ENCODE peak calls at places on chromosome 9, in nine cellular contexts. I is PC-9; H is fibroblast of lung; M is mammary epithelial cell; G is naive B cell; F is GM20000; L is ACHN; C is T-helper 17 cell; A is activated CD4-positive, alpha-beta T cell treated with anti-CD3 and anti-CD28 coated beads, Interleukin-2, amount 10 ng/mL, durations not matched to agents 7 days and 5 days. K is an unnamed sample.

GRCh38 chr9:95740217-95741004 is 135.1 kb upstream of the ERCC6L2 start:
- DNase-seq in I (no peak), H (no peak), M (no peak), G (no peak), F (no peak), L (no peak), C (no peak), A (no peak), K (no peak)

GRCh38 chr9:109856785-109857184 is 76.8 kb downstream of the PALM2AKAP2 start:
- DNase-seq in I (no peak), H (peak; percentile 41), M (no peak), G (no peak), F (no peak), L (no peak), C (no peak), A (no peak), K (no peak)

GRCh38 chr9:6239048-6239461 is 23.4 kb downstream of the IL33 start:
- DNase-seq in I (no peak), H (no peak), M (no peak), G (no peak), F (no peak), L (no peak), C (no peak), A (no peak), K (no peak)

GRCh38 chr9:134936021-134936761 is 18.5 kb upstream of the FCN1 start:
- DNase-seq in I (no peak), H (no peak), M (no peak), G (no peak), F (peak; percentile 72), L (no peak), C (no peak), A (no peak), K (no peak)

GRCh38 chr9:135075234-135076142 is 12.0 kb upstream of the OLFM1 start:
- DNase-seq in I (no peak), H (peak; percentile 15), M (peak; percentile 9), G (no peak), F (no peak), L (no peak), C (no peak), A (no peak), K (no peak)

GRCh38 chr9:114484854-114485443 is 20.3 kb downstream of the WHRN start:
- DNase-seq in I (peak; percentile 90), H (peak; percentile 81), M (peak; percentile 90), G (no peak), F (peak; percentile 65), L (peak; percentile 73), C (no peak), A (peak; percentile 30), K (peak; percentile 60)

GRCh38 chr9:37293664-37294524 is 128.6 kb upstream of the GRHPR start:
- DNase-seq in I (no peak), H (peak; percentile 17), M (no peak), G (peak; percentile 64), F (peak; percentile 24), L (no peak), C (no peak), A (no peak), K (peak; percentile 39)

GRCh38 chr9:96027271-96028131 is 152.0 kb downstream of the ERCC6L2 start:
- DNase-seq in I (no peak), H (no peak), M (no peak), G (no peak), F (peak; percentile 45), L (no peak), C (no peak), A (no peak), K (no peak)

GRCh38 chr9:132637351-132637750 is 32.4 kb downstream of the DDX31 start:
- DNase-seq in I (no peak), H (no peak), M (no peak), G (no peak), F (no peak), L (no peak), C (no peak), A (no peak), K (no peak)

GRCh38 chr9:135226369-135227050 is 139.0 kb downstream of the OLFM1 start:
- DNase-seq in I (no peak), H (no peak), M (no peak), G (no peak), F (no peak), L (no peak), C (no peak), A (no peak), K (no peak)

GRCh38 chr9:89985078-89985477 is 380.3 kb downstream of the GADD45G start:
- DNase-seq in I (no peak), H (no peak), M (peak; percentile 25), G (no peak), F (no peak), L (no peak), C (no peak), A (no peak), K (no peak)

GRCh38 chr9:129740174-129740573 is 12.7 kb downstream of the PTGES start:
- DNase-seq in I (no peak), H (no peak), M (no peak), G (no peak), F (no peak), L (no peak), C (no peak), A (no peak), K (no peak)

GRCh38 chr9:19875291-19875910 is 86.6 kb upstream of the SLC24A2 start:
- DNase-seq in I (no peak), H (peak; percentile 2), M (peak; percentile 2), G (no peak), F (no peak), L (peak; percentile 89), C (no peak), A (no peak), K (no peak)

GRCh38 chr9:76349865-76350264 is 44.4 kb downstream of the RFK start:
- DNase-seq in I (no peak), H (no peak), M (no peak), G (no peak), F (no peak), L (no peak), C (no peak), A (no peak), K (no peak)

GRCh38 chr9:124297553-124297905 is 39.8 kb downstream of the NEK6 start:
- DNase-seq in I (peak; percentile 92), H (peak; percentile 99), M (peak; percentile 84), G (no peak), F (no peak), L (peak; percentile 90), C (no peak), A (no peak), K (no peak)

GRCh38 chr9:128422783-128423150 is 2.1 kb downstream of the CERCAM start:
- DNase-seq in I (no peak), H (no peak), M (peak; percentile 62), G (no peak), F (no peak), L (no peak), C (no peak), A (no peak), K (no peak)

GRCh38 chr9:14278291-14278721 is 35.6 kb downstream of the NFIB start:
- DNase-seq in I (no peak), H (peak; percentile 95), M (peak; percentile 89), G (no peak), F (no peak), L (no peak), C (no peak), A (no peak), K (no peak)

GRCh38 chr9:3446313-3446712 is 79.5 kb downstream of the RFX3 start:
- DNase-seq in I (no peak), H (peak; percentile 21), M (no peak), G (no peak), F (no peak), L (no peak), C (no peak), A (no peak), K (no peak)

GRCh38 chr9:137315581-137316011 is 13.5 kb upstream of the NRARP start:
- DNase-seq in I (no peak), H (no peak), M (no peak), G (no peak), F (no peak), L (no peak), C (no peak), A (no peak), K (no peak)

GRCh38 chr9:16090907-16091629 is 538.2 kb downstream of the CCDC171 start:
- DNase-seq in I (no peak), H (peak; percentile 53), M (no peak), G (no peak), F (no peak), L (no peak), C (no peak), A (no peak), K (no peak)

GRCh38 chr9:124242331-124243194 is 15.2 kb upstream of the NEK6 start:
- DNase-seq in I (no peak), H (peak; percentile 31), M (no peak), G (no peak), F (no peak), L (no peak), C (no peak), A (no peak), K (peak; percentile 11)

GRCh38 chr9:114033397-114034103 is 44.5 kb downstream of the AMBP start:
- DNase-seq in I (no peak), H (peak; percentile 8), M (no peak), G (no peak), F (no peak), L (peak; percentile 11), C (no peak), A (no peak), K (peak; percentile 58)

GRCh38 chr9:88529496-88529895 is 5.5 kb upstream of the NXNL2 start:
- DNase-seq in I (no peak), H (peak; percentile 22), M (no peak), G (no peak), F (no peak), L (no peak), C (no peak), A (no peak), K (no peak)

GRCh38 chr9:27572566-27572917 is 739 bp downstream of the C9orf72 start:
- DNase-seq in I (peak; percentile 74), H (peak; percentile 44), M (peak; percentile 67), G (peak; percentile 76), F (peak; percentile 65), L (peak; percentile 31), C (peak; percentile 40), A (peak; percentile 66), K (no peak)

GRCh38 chr9:69762527-69762926 is 2.7 kb upstream of the PTAR1 start:
- DNase-seq in I (no peak), H (no peak), M (no peak), G (no peak), F (no peak), L (no peak), C (no peak), A (no peak), K (no peak)

GRCh38 chr9:122001491-122002201 is 91.5 kb downstream of the TTLL11 start:
- DNase-seq in I (no peak), H (peak; percentile 11), M (no peak), G (no peak), F (no peak), L (no peak), C (no peak), A (no peak), K (no peak)

GRCh38 chr9:20117482-20117881 is 328.6 kb upstream of the SLC24A2 start:
- DNase-seq in I (no peak), H (no peak), M (no peak), G (no peak), F (no peak), L (no peak), C (no peak), A (no peak), K (no peak)

GRCh38 chr9:22416692-22417060 is 29.9 kb upstream of the DMRTA1 start:
- DNase-seq in I (no peak), H (peak; percentile 71), M (peak; percentile 25), G (no peak), F (no peak), L (no peak), C (no peak), A (no peak), K (no peak)

GRCh38 chr9:65432722-65433323 is 147.8 kb upstream of the FOXD4L5 start:
- DNase-seq in I (no peak), H (no peak), M (no peak), G (no peak), F (no peak), L (no peak), C (no peak), A (no peak), K (no peak)

GRCh38 chr9:124810513-124811355 is 33.8 kb downstream of the OLFML2A start:
- DNase-seq in I (peak; percentile 87), H (peak; percentile 94), M (peak; percentile 87), G (no peak), F (no peak), L (peak; percentile 87), C (no peak), A (no peak), K (no peak)

GRCh38 chr9:98488578-98489312 is 220.0 kb downstream of the GABBR2 start:
- DNase-seq in I (peak; percentile 94), H (peak; percentile 99), M (peak; percentile 91), G (no peak), F (no peak), L (peak; percentile 88), C (no peak), A (no peak), K (no peak)

K was measured in GM13976.